ENCODE peak calls at places on chromosomes 11 and 22, in seven cellular contexts. One of them, this sample, is unnamed.

GRCh38 chr11:26247340-26247739 is 84.6 kb upstream of the ANO3 start:
- DNase-seq in GM04503: peak; percentile 70
- DNase-seq in GDM1: no peak
- DNase-seq in B cell: no peak
- DNase-seq in T-helper 2 cell: no peak
- DNase-seq in stimulated activated CD4-positive, alpha-beta T cell treated with anti-CD3 and anti-CD28 coated beads, Interleukin-1b, Interleukin-23, amount 100 ng/mL, for 24 hours: no peak
- DNase-seq in NAMALWA: no peak
- DNase-seq in this sample: no peak

GRCh38 chr22:27507935-27508504 is 293.5 kb downstream of the MN1 start:
- DNase-seq in NAMALWA: no peak
- DNase-seq in GDM1: no peak
- DNase-seq in T-helper 2 cell: no peak
- DNase-seq in GM04503: no peak
- DNase-seq in stimulated activated CD4-positive, alpha-beta T cell treated with anti-CD3 and anti-CD28 coated beads, Interleukin-1b, Interleukin-23, amount 100 ng/mL, for 24 hours: no peak
- DNase-seq in B cell: no peak
- DNase-seq in this sample: no peak

GRCh38 chr11:16737860-16738197 is 618 bp upstream of the C11orf58 start:
- DNase-seq in NAMALWA: no peak
- DNase-seq in B cell: no peak
- DNase-seq in GDM1: no peak
- DNase-seq in stimulated activated CD4-positive, alpha-beta T cell treated with anti-CD3 and anti-CD28 coated beads, Interleukin-1b, Interleukin-23, amount 100 ng/mL, for 24 hours: no peak
- DNase-seq in GM04503: no peak
- DNase-seq in T-helper 2 cell: no peak
- DNase-seq in this sample: no peak

GRCh38 chr11:112886707-112887370 is 74.4 kb upstream of the NCAM1 start:
- DNase-seq in GM04503: no peak
- DNase-seq in stimulated activated CD4-positive, alpha-beta T cell treated with anti-CD3 and anti-CD28 coated beads, Interleukin-1b, Interleukin-23, amount 100 ng/mL, for 24 hours: no peak
- DNase-seq in GDM1: no peak
- DNase-seq in NAMALWA: no peak
- DNase-seq in B cell: no peak
- DNase-seq in T-helper 2 cell: no peak
- DNase-seq in this sample: no peak

GRCh38 chr22:22576244-22576988 is 17.4 kb upstream of the PRAME start:
- DNase-seq in GDM1: no peak
- DNase-seq in NAMALWA: peak; percentile 40
- DNase-seq in T-helper 2 cell: peak; percentile 11
- DNase-seq in GM04503: no peak
- DNase-seq in stimulated activated CD4-positive, alpha-beta T cell treated with anti-CD3 and anti-CD28 coated beads, Interleukin-1b, Interleukin-23, amount 100 ng/mL, for 24 hours: peak; percentile 15
- DNase-seq in B cell: peak; percentile 55
- DNase-seq in this sample: peak; percentile 33

GRCh38 chr11:128725630-128726461 is 32.0 kb downstream of the FLI1 start:
- DNase-seq in stimulated activated CD4-positive, alpha-beta T cell treated with anti-CD3 and anti-CD28 coated beads, Interleukin-1b, Interleukin-23, amount 100 ng/mL, for 24 hours: peak; percentile 36
- DNase-seq in GDM1: peak; percentile 76
- DNase-seq in T-helper 2 cell: peak; percentile 97
- DNase-seq in B cell: peak; percentile 81
- DNase-seq in NAMALWA: peak; percentile 93
- DNase-seq in GM04503: no peak
- DNase-seq in this sample: no peak

GRCh38 chr11:6270584-6271246 is 11.1 kb downstream of the CCKBR start:
- DNase-seq in stimulated activated CD4-positive, alpha-beta T cell treated with anti-CD3 and anti-CD28 coated beads, Interleukin-1b, Interleukin-23, amount 100 ng/mL, for 24 hours: no peak
- DNase-seq in T-helper 2 cell: no peak
- DNase-seq in B cell: no peak
- DNase-seq in GDM1: no peak
- DNase-seq in GM04503: no peak
- DNase-seq in NAMALWA: no peak
- DNase-seq in this sample: no peak

GRCh38 chr11:128715691-128716153 is 21.9 kb downstream of the FLI1 start:
- DNase-seq in stimulated activated CD4-positive, alpha-beta T cell treated with anti-CD3 and anti-CD28 coated beads, Interleukin-1b, Interleukin-23, amount 100 ng/mL, for 24 hours: no peak
- DNase-seq in B cell: peak; percentile 18
- DNase-seq in GDM1: no peak
- DNase-seq in GM04503: peak; percentile 45
- DNase-seq in NAMALWA: no peak
- DNase-seq in T-helper 2 cell: no peak
- DNase-seq in this sample: no peak

GRCh38 chr22:36160499-36160942 is at the start of gene APOL3:
- DNase-seq in T-helper 2 cell: peak; percentile 77
- DNase-seq in NAMALWA: peak; percentile 44
- DNase-seq in GM04503: no peak
- DNase-seq in GDM1: peak; percentile 32
- DNase-seq in stimulated activated CD4-positive, alpha-beta T cell treated with anti-CD3 and anti-CD28 coated beads, Interleukin-1b, Interleukin-23, amount 100 ng/mL, for 24 hours: no peak
- DNase-seq in B cell: peak; percentile 49
- DNase-seq in this sample: peak; percentile 18

GRCh38 chr11:4191031-4191571 is 96.5 kb downstream of the RRM1 start:
- DNase-seq in GM04503: no peak
- DNase-seq in NAMALWA: no peak
- DNase-seq in T-helper 2 cell: no peak
- DNase-seq in GDM1: no peak
- DNase-seq in B cell: no peak
- DNase-seq in stimulated activated CD4-positive, alpha-beta T cell treated with anti-CD3 and anti-CD28 coated beads, Interleukin-1b, Interleukin-23, amount 100 ng/mL, for 24 hours: no peak
- DNase-seq in this sample: no peak

GRCh38 chr11:103910721-103911120 is 125.7 kb upstream of the DDI1 start:
- DNase-seq in stimulated activated CD4-positive, alpha-beta T cell treated with anti-CD3 and anti-CD28 coated beads, Interleukin-1b, Interleukin-23, amount 100 ng/mL, for 24 hours: no peak
- DNase-seq in GDM1: no peak
- DNase-seq in NAMALWA: no peak
- DNase-seq in GM04503: no peak
- DNase-seq in B cell: no peak
- DNase-seq in T-helper 2 cell: no peak
- DNase-seq in this sample: no peak

GRCh38 chr22:30045901-30046715 is 34.2 kb upstream of the HORMAD2 start:
- DNase-seq in stimulated activated CD4-positive, alpha-beta T cell treated with anti-CD3 and anti-CD28 coated beads, Interleukin-1b, Interleukin-23, amount 100 ng/mL, for 24 hours: no peak
- DNase-seq in GDM1: no peak
- DNase-seq in GM04503: no peak
- DNase-seq in NAMALWA: no peak
- DNase-seq in T-helper 2 cell: no peak
- DNase-seq in B cell: no peak
- DNase-seq in this sample: no peak

GRCh38 chr11:104650234-104650633 is 248.0 kb downstream of the CASP12 start:
- DNase-seq in B cell: no peak
- DNase-seq in stimulated activated CD4-positive, alpha-beta T cell treated with anti-CD3 and anti-CD28 coated beads, Interleukin-1b, Interleukin-23, amount 100 ng/mL, for 24 hours: no peak
- DNase-seq in GDM1: no peak
- DNase-seq in T-helper 2 cell: peak; percentile 76
- DNase-seq in NAMALWA: peak; percentile 10
- DNase-seq in GM04503: no peak
- DNase-seq in this sample: no peak

GRCh38 chr11:81959341-81959740 is 774.3 kb downstream of the FAM181B start:
- DNase-seq in GDM1: no peak
- DNase-seq in B cell: no peak
- DNase-seq in NAMALWA: no peak
- DNase-seq in stimulated activated CD4-positive, alpha-beta T cell treated with anti-CD3 and anti-CD28 coated beads, Interleukin-1b, Interleukin-23, amount 100 ng/mL, for 24 hours: no peak
- DNase-seq in GM04503: no peak
- DNase-seq in T-helper 2 cell: no peak
- DNase-seq in this sample: no peak

This sample was measured in HT-29.